ENCODE peak calls at places on chromosomes 11 and 22, in five cellular contexts. V is H1, U is HepG2, H is GM12878, T is SK-N-SH. P is an unnamed sample.

GRCh38 chr11:47552086-47552580 is 799 bp downstream of the CELF1 start:
- DNase-seq in H (no peak), U (peak), V (peak), T (peak), P (no peak)

GRCh38 chr11:133047036-133047800 is 485.1 kb downstream of the OPCML start:
- DNase-seq in V (no peak), T (peak), U (no peak), H (no peak), P (no peak)

GRCh38 chr11:13205446-13205845 is 72.1 kb upstream of the BMAL1 start:
- DNase-seq in U (no peak), T (no peak), H (peak), V (no peak), P (no peak)

GRCh38 chr11:312092-312816 is 1.6 kb upstream of the IFITM1 start:
- DNase-seq in T (no peak), V (no peak), H (no peak), U (no peak), P (no peak)

GRCh38 chr11:7671347-7671746 is 2.0 kb downstream of the CYB5R2 start:
- DNase-seq in U (no peak), V (no peak), H (no peak), T (no peak), P (no peak)

GRCh38 chr22:41983516-41983915 is 14.3 kb downstream of the SEPTIN3 start:
- DNase-seq in V (no peak), U (no peak), T (no peak), H (no peak), P (peak)

GRCh38 chr11:110565344-110565684 is 135.6 kb downstream of the FDX1 start:
- DNase-seq in U (peak), T (no peak), H (no peak), V (peak), P (no peak)

GRCh38 chr22:49965291-49966040 is 4.9 kb downstream of the PIM3 start:
- DNase-seq in T (peak), V (peak), U (no peak), H (no peak), P (no peak)

GRCh38 chr11:72037554-72038311 is 39.0 kb downstream of the IL18BP start:
- DNase-seq in V (no peak), H (no peak), T (no peak), U (no peak), P (no peak)

GRCh38 chr22:49243335-49243734 is 584.3 kb downstream of the BRD1 start:
- DNase-seq in T (no peak), H (no peak), V (peak), U (no peak), P (no peak)

GRCh38 chr11:2662430-2663299 is 37.1 kb downstream of the KCNQ1OT1 start:
- DNase-seq in U (no peak), V (no peak), T (no peak), H (no peak), P (no peak)

GRCh38 chr11:78037056-78037455 is 14.0 kb upstream of the KCTD14 start:
- DNase-seq in V (no peak), T (no peak), U (peak), H (no peak), P (no peak)

GRCh38 chr11:95519912-95520311 is 269.7 kb downstream of the FAM76B start:
- DNase-seq in T (no peak), H (no peak), U (no peak), V (no peak), P (no peak)

GRCh38 chr11:100827934-100828661 is 141.0 kb downstream of the ARHGAP42 start:
- DNase-seq in U (peak), H (peak), T (no peak), V (no peak), P (peak)

GRCh38 chr22:49522582-49523373 is 304.9 kb downstream of the BRD1 start:
- DNase-seq in T (no peak), H (no peak), V (no peak), U (no peak), P (no peak)

GRCh38 chr11:118956094-118956846 is at the start of gene UPK2:
- DNase-seq in U (peak), H (peak), T (peak), V (peak), P (peak)

GRCh38 chr11:29256580-29256979 is 760.2 kb downstream of the KCNA4 start:
- DNase-seq in H (no peak), T (no peak), U (no peak), V (no peak), P (no peak)

GRCh38 chr11:120324932-120325810 is at the start of gene TLCD5:
- DNase-seq in T (peak), V (peak), U (peak), H (no peak), P (peak)
- TF ChIP-seq JUND in T (no peak), V (peak), U (no peak), H (no peak), P (no peak)

GRCh38 chr22:22214819-22215329 is 29.7 kb upstream of the VPREB1 start:
- DNase-seq in U (peak), V (no peak), T (no peak), H (no peak), P (no peak)
- TF ChIP-seq JUND in U (peak), V (no peak), T (no peak), H (no peak), P (no peak)

DNA sequence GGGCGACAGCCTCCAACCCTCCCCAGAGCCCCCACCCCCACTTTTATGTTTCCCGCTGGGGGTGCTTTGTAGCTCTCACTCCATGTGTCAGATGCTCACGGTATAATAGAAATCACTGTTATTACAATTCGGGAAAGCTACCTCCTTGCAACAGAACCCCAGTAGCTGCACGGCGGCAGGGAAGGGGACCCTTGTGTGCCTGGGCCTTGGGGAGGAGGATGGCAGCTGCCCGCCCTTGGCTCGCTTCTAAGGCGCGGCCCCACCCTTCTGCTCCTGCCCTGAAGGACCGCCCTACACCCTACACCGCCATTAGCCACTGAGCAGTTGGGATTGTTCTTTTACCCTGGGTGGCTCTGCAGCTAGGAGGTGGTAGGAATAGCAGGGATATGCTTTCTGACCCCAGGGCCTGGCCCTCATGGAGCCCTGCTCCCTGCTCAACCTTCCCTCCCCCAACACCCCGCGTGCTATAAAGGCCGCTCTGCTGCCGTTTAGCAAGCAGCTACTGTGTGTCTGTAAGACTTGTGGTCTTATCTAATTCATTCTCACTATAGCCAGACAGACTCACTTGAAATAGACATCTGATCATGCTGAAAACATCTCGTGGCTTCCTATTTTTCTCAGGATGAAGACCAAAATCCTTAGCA is 219.7 kb downstream of the CEP164 start:
- DNase-seq in U (no peak), V (no peak), H (no peak), T (no peak), P (no peak)
- TF ChIP-seq JUND in U (no peak), V (no peak), H (no peak), T (no peak), P (no peak)

GRCh38 chr22:39229688-39230260 is 15.0 kb downstream of the PDGFB start:
- DNase-seq in H (no peak), U (no peak), V (no peak), T (no peak), P (no peak)
- TF ChIP-seq JUND in H (no peak), U (no peak), V (no peak), T (no peak), P (no peak)

GRCh38 chr11:69357458-69358397 is 63.8 kb downstream of the MYEOV start:
- DNase-seq in H (no peak), T (no peak), U (no peak), V (peak), P (no peak)
- TF ChIP-seq JUND in H (no peak), T (no peak), U (no peak), V (no peak), P (no peak)

P was measured in T47D.